ENCODE peak calls at places on chromosomes 3 and 15, in seven cellular contexts. T is IMR-90, H is transverse colon, C is heart left ventricle, F is gastrocnemius medialis, V is endothelial cell of umbilical vein, A is prostate gland. G is an unnamed sample.
A peak's percentile ranks its signal among the peaks of the same experiment; 100 is the strongest.

GRCh38 chr15:89461386-89461785 is 35.0 kb downstream of the RHCG start:
- DNase-seq in T (no peak), H (no peak), C (no peak), F (no peak), V (no peak), A (no peak), G (no peak)

GRCh38 chr15:39195988-39196486 is 384.8 kb upstream of the THBS1 start:
- DNase-seq in T (peak; percentile 85), H (no peak), C (no peak), F (no peak), V (peak; percentile 37), A (no peak), G (no peak)

GRCh38 chr3:16103472-16103871 is 71.0 kb upstream of the GALNT15 start:
- DNase-seq in T (peak; percentile 94), H (no peak), C (no peak), F (no peak), V (no peak), A (no peak), G (no peak)

GRCh38 chr3:72347819-72348319 is 500.4 kb downstream of the SHQ1 start:
- DNase-seq in T (no peak), H (peak; percentile 72), C (peak; percentile 89), F (peak; percentile 64), V (peak; percentile 92), A (peak; percentile 95), G (peak; percentile 66)

GRCh38 chr3:186932281-186933181 is 2.2 kb downstream of the ST6GAL1 start:
- DNase-seq in T (no peak), H (no peak), C (no peak), F (no peak), V (peak; percentile 96), A (peak; percentile 47), G (no peak)

GRCh38 chr3:40312661-40313226 is 3.2 kb downstream of the EIF1B start:
- DNase-seq in T (peak; percentile 16), H (no peak), C (peak; percentile 49), F (no peak), V (no peak), A (no peak), G (no peak)

GRCh38 chr3:185308126-185308754 is 54.4 kb upstream of the EHHADH start:
- DNase-seq in T (peak; percentile 55), H (peak; percentile 63), C (no peak), F (no peak), V (peak; percentile 68), A (peak; percentile 19), G (peak; percentile 77)

GRCh38 chr3:162719684-162720341 is 1223.2 kb downstream of the OTOL1 start:
- DNase-seq in T (peak; percentile 97), H (no peak), C (no peak), F (no peak), V (no peak), A (no peak), G (no peak)

GRCh38 chr3:104553121-104553520 is 813.6 kb upstream of the ALCAM start:
- DNase-seq in T (no peak), H (no peak), C (no peak), F (no peak), V (no peak), A (no peak), G (no peak)

GRCh38 chr3:197003461-197004385 is 25.9 kb downstream of the MELTF start:
- DNase-seq in T (no peak), H (peak; percentile 52), C (no peak), F (no peak), V (no peak), A (peak; percentile 43), G (peak; percentile 47)

GRCh38 chr3:125110016-125110875 is 54.4 kb upstream of the HEG1 start:
- DNase-seq in T (peak; percentile 98), H (no peak), C (no peak), F (no peak), V (no peak), A (no peak), G (no peak)

GRCh38 chr3:45670995-45671394 is 18.2 kb upstream of the SACM1L start:
- DNase-seq in T (no peak), H (no peak), C (peak; percentile 42), F (no peak), V (no peak), A (no peak), G (no peak)
- H3K36me3 ChIP-seq in T (peaks cover 52% of the 10 kb centered on the region), H (peaks cover 15% of the 10 kb centered on the region), C (peaks cover 9% of the 10 kb centered on the region), F (peaks cover 38% of the 10 kb centered on the region), V (peaks cover 21% of the 10 kb centered on the region), A (no peaks in the 10 kb centered on the region), G (peaks cover 21% of the 10 kb centered on the region)

GRCh38 chr3:155079795-155080546 is at the start of gene MME:
- DNase-seq in T (peak; percentile 73), H (peak; percentile 18), C (peak; percentile 44), F (peak; percentile 56), V (peak; percentile 69), A (peak; percentile 52), G (no peak)
- H3K27me3 ChIP-seq in T (peaks cover 5% of the 10 kb centered on the region), H (peaks cover 61% of the 10 kb centered on the region), C (no peaks in the 10 kb centered on the region), F (peaks cover 6% of the 10 kb centered on the region), V (no peaks in the 10 kb centered on the region), A (no peaks in the 10 kb centered on the region), G (no peaks in the 10 kb centered on the region)

DNA sequence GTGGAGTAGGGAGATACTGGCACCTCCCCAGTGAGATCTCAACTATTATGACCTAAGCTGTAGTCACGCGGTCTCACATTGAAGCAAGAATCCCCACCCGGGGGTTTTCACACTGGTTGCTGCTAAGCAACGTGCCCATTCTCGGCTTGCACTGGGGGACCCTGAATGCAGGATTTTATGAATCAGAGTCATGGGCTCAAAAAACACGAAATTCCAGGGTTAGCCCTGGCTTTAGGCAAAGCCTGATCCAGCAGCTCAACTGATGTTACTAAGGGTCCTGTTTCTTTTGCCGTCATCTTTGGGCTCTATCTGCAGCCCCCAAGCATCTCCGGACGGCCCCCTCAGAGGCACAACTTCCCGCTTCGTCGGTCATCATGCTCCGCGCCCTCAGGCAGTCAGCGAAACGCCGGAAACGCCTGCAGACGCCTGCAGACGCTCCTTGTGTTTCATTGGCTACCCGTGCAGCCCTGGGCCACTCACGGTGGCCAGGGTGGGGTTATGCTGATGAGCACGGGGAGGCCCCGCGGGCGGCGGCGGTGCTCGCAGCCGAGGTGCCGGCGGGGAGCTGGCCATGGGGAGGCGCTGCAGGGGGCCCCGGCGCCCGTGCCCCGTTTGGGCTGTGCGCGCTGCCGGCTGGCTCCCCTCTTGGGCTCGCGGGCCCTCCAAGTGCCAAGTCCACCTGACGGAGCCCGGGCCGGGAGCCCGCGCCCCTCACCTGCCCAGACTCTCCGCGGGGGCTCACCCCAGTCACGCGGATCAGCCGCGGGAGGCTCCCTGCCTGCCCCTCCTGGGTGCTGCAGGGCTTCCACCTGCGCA is 25.8 kb downstream of the EFCC1 start:
- DNase-seq in T (peak; percentile 48), H (peak; percentile 94), C (peak; percentile 94), F (peak; percentile 80), V (peak; percentile 91), A (peak; percentile 92), G (peak; percentile 93)
- TF ChIP-seq POLR2A in T (no peak), H (peak; percentile 64), C (no peak), F (peak; percentile 51), V (peak; percentile 43), A (peak; percentile 35), G (peak; percentile 18)

GRCh38 chr15:96542130-96542770 is 211.8 kb downstream of the NR2F2 start:
- DNase-seq in T (no peak), H (no peak), C (no peak), F (no peak), V (no peak), A (no peak), G (no peak)

GRCh38 chr15:96540283-96540682 is 209.8 kb downstream of the NR2F2 start:
- DNase-seq in T (no peak), H (no peak), C (no peak), F (no peak), V (no peak), A (no peak), G (no peak)

GRCh38 chr15:96538506-96538905 is 208.0 kb downstream of the NR2F2 start:
- DNase-seq in T (no peak), H (no peak), C (no peak), F (no peak), V (no peak), A (no peak), G (no peak)

GRCh38 chr15:96549136-96549535 is 218.6 kb downstream of the NR2F2 start:
- DNase-seq in T (no peak), H (no peak), C (no peak), F (no peak), V (no peak), A (no peak), G (no peak)

DNA sequence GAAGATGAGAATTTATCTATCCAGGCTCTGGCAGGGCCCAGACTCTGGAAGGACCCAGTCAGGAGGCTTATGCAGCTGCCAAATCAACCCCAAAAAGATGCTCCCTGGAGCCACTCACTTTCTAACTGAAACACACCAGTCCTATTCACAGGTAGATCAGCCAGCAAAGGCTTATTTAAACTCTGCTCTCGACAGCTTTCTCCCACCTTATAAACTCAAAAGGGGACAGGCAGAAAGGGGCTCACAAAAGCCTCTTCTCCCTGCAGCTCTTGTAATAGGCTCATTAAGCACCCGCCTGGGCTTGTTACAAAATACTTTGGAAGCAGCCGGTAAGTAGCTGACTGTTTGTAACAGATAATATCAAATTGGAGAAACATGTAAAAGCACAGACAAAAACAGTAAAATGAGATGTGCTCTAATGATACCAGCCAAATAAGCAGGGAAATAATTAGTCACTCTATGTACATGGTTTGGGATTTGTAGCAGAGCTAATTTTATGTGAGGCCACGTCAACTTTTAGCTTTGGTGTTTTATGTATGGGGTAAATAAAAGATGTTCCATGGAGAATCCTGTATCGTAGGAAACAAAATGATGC is 213.8 kb downstream of the NR2F2 start:
- DNase-seq in T (no peak), H (no peak), C (no peak), F (no peak), V (no peak), A (no peak), G (no peak)
- H3K36me3 ChIP-seq in T (no peaks in the 10 kb centered on the region), H (no peaks in the 10 kb centered on the region), C (no peaks in the 10 kb centered on the region), F (no peaks in the 10 kb centered on the region), V (no peaks in the 10 kb centered on the region), A (no peaks in the 10 kb centered on the region), G (no peaks in the 10 kb centered on the region)

DNA sequence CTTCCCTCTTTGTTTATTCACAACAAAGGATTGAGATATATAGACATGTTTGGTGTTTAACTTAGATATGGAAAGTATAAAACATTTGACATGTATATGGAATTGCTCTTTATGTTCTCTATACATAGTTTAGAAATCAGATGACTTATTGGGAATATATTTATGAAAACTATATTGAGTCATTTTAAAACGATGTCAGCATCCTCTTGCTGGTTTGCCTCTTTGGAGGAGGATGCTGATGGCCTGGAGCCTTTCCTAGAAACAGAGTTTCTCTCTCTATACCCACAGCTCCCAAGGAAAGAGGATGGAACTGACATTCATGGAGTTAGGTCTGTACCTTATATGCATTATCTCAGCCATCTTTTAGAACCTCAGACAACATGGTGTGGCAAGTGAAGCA is 40.3 kb downstream of the ZBTB38 start:
- DNase-seq in T (no peak), H (no peak), C (no peak), F (no peak), V (no peak), A (no peak), G (no peak)
- H3K27me3 ChIP-seq in T (no peaks in the 10 kb centered on the region), H (no peaks in the 10 kb centered on the region), C (no peaks in the 10 kb centered on the region), F (no peaks in the 10 kb centered on the region), V (no peaks in the 10 kb centered on the region), A (no peaks in the 10 kb centered on the region), G (no peaks in the 10 kb centered on the region)